ENCODE peak calls at places on chromosome 1, in seven cellular contexts. One of them, this sample, is unnamed.

GRCh38 chr1:37890378-37891014 is 31.1 kb upstream of the MTF1 start:
- DNase-seq in stomach: no peak
- DNase-seq in esophagus squamous epithelium: no peak
- DNase-seq in ovary: no peak
- DNase-seq in K562: peak
- DNase-seq in adrenal gland: no peak
- DNase-seq in tibial nerve: peak
- DNase-seq in this sample: no peak

GRCh38 chr1:74895411-74895810 is 162.5 kb downstream of the TYW3 start:
- DNase-seq in K562: no peak
- DNase-seq in adrenal gland: no peak
- DNase-seq in stomach: no peak
- DNase-seq in ovary: no peak
- DNase-seq in esophagus squamous epithelium: no peak
- DNase-seq in tibial nerve: no peak
- DNase-seq in this sample: no peak

GRCh38 chr1:19154876-19155275 is 55.2 kb downstream of the UBR4 start:
- DNase-seq in tibial nerve: no peak
- DNase-seq in esophagus squamous epithelium: no peak
- DNase-seq in ovary: no peak
- DNase-seq in adrenal gland: no peak
- DNase-seq in K562: no peak
- DNase-seq in stomach: no peak
- DNase-seq in this sample: no peak

GRCh38 chr1:117167402-117167801 is 43.3 kb downstream of the VTCN1 start:
- DNase-seq in tibial nerve: no peak
- DNase-seq in esophagus squamous epithelium: no peak
- DNase-seq in stomach: no peak
- DNase-seq in adrenal gland: no peak
- DNase-seq in ovary: no peak
- DNase-seq in K562: no peak
- DNase-seq in this sample: no peak

GRCh38 chr1:89999208-89999607 is 4.3 kb downstream of the ZNF326 start:
- DNase-seq in esophagus squamous epithelium: no peak
- DNase-seq in stomach: no peak
- DNase-seq in ovary: no peak
- DNase-seq in adrenal gland: no peak
- DNase-seq in K562: peak
- DNase-seq in tibial nerve: no peak
- DNase-seq in this sample: no peak

GRCh38 chr1:111944121-111944785 is 45.2 kb downstream of the KCND3 start:
- DNase-seq in esophagus squamous epithelium: no peak
- DNase-seq in tibial nerve: no peak
- DNase-seq in adrenal gland: no peak
- DNase-seq in K562: no peak
- DNase-seq in ovary: no peak
- DNase-seq in stomach: no peak
- DNase-seq in this sample: no peak

GRCh38 chr1:203673550-203674411 is 47.1 kb downstream of the ATP2B4 start:
- DNase-seq in stomach: peak
- DNase-seq in ovary: peak
- DNase-seq in adrenal gland: peak
- DNase-seq in tibial nerve: peak
- DNase-seq in esophagus squamous epithelium: no peak
- DNase-seq in K562: peak
- DNase-seq in this sample: peak

GRCh38 chr1:40740039-40740991 is 43.3 kb upstream of the KCNQ4 start:
- DNase-seq in tibial nerve: no peak
- DNase-seq in adrenal gland: no peak
- DNase-seq in stomach: no peak
- DNase-seq in ovary: no peak
- DNase-seq in esophagus squamous epithelium: no peak
- DNase-seq in K562: no peak
- DNase-seq in this sample: no peak

GRCh38 chr1:86825294-86825693 is 88.6 kb downstream of the SELENOF start:
- DNase-seq in adrenal gland: no peak
- DNase-seq in tibial nerve: no peak
- DNase-seq in esophagus squamous epithelium: no peak
- DNase-seq in K562: no peak
- DNase-seq in ovary: no peak
- DNase-seq in stomach: no peak
- DNase-seq in this sample: no peak

GRCh38 chr1:205598841-205599666 is 32.8 kb downstream of the ELK4 start:
- DNase-seq in adrenal gland: peak
- DNase-seq in stomach: peak
- DNase-seq in esophagus squamous epithelium: no peak
- DNase-seq in ovary: peak
- DNase-seq in tibial nerve: no peak
- DNase-seq in K562: no peak
- DNase-seq in this sample: no peak

GRCh38 chr1:32220746-32221580 is 1.2 kb downstream of the TMEM234 start:
- DNase-seq in esophagus squamous epithelium: no peak
- DNase-seq in tibial nerve: no peak
- DNase-seq in stomach: no peak
- DNase-seq in K562: no peak
- DNase-seq in adrenal gland: no peak
- DNase-seq in ovary: no peak
- DNase-seq in this sample: no peak

GRCh38 chr1:34754878-34755637 is at the start of gene GJB5:
- DNase-seq in ovary: no peak
- DNase-seq in tibial nerve: no peak
- DNase-seq in adrenal gland: no peak
- DNase-seq in esophagus squamous epithelium: no peak
- DNase-seq in K562: no peak
- DNase-seq in stomach: no peak
- DNase-seq in this sample: no peak

GRCh38 chr1:244319283-244320132 is 132.2 kb downstream of the ADSS2 start:
- DNase-seq in esophagus squamous epithelium: peak
- DNase-seq in stomach: no peak
- DNase-seq in adrenal gland: no peak
- DNase-seq in tibial nerve: no peak
- DNase-seq in K562: no peak
- DNase-seq in ovary: no peak
- DNase-seq in this sample: peak

GRCh38 chr1:151494741-151495281 is 16.4 kb upstream of the CGN start:
- DNase-seq in stomach: no peak
- DNase-seq in esophagus squamous epithelium: no peak
- DNase-seq in K562: peak
- DNase-seq in tibial nerve: no peak
- DNase-seq in adrenal gland: no peak
- DNase-seq in ovary: no peak
- DNase-seq in this sample: no peak

GRCh38 chr1:219374636-219375035 is 201.0 kb downstream of the LYPLAL1 start:
- DNase-seq in adrenal gland: no peak
- DNase-seq in K562: no peak
- DNase-seq in esophagus squamous epithelium: no peak
- DNase-seq in stomach: no peak
- DNase-seq in ovary: no peak
- DNase-seq in tibial nerve: no peak
- DNase-seq in this sample: no peak

GRCh38 chr1:159429074-159429861 is 2.7 kb upstream of the OR10J4 start:
- DNase-seq in K562: no peak
- DNase-seq in stomach: no peak
- DNase-seq in adrenal gland: no peak
- DNase-seq in ovary: no peak
- DNase-seq in tibial nerve: no peak
- DNase-seq in esophagus squamous epithelium: no peak
- DNase-seq in this sample: no peak

GRCh38 chr1:231264642-231265041 is 23.6 kb downstream of the GNPAT start:
- DNase-seq in K562: no peak
- DNase-seq in tibial nerve: no peak
- DNase-seq in adrenal gland: no peak
- DNase-seq in esophagus squamous epithelium: no peak
- DNase-seq in ovary: no peak
- DNase-seq in stomach: no peak
- DNase-seq in this sample: no peak

GRCh38 chr1:168407832-168408530 is 127.3 kb downstream of the TBX19 start:
- DNase-seq in tibial nerve: no peak
- DNase-seq in esophagus squamous epithelium: no peak
- DNase-seq in K562: no peak
- DNase-seq in adrenal gland: no peak
- DNase-seq in stomach: no peak
- DNase-seq in ovary: no peak
- DNase-seq in this sample: no peak

GRCh38 chr1:227437495-227438008 is 119.3 kb upstream of the CDC42BPA start:
- DNase-seq in adrenal gland: no peak
- DNase-seq in stomach: no peak
- DNase-seq in ovary: no peak
- DNase-seq in esophagus squamous epithelium: no peak
- DNase-seq in tibial nerve: no peak
- DNase-seq in K562: peak
- DNase-seq in this sample: no peak

GRCh38 chr1:2585318-2586092 is 1.1 kb upstream of the PRXL2B start:
- DNase-seq in adrenal gland: peak
- DNase-seq in esophagus squamous epithelium: peak
- DNase-seq in stomach: peak
- DNase-seq in K562: peak
- DNase-seq in tibial nerve: peak
- DNase-seq in ovary: peak
- DNase-seq in this sample: peak
- TF ChIP-seq POLR2A in adrenal gland: peak
- TF ChIP-seq POLR2A in esophagus squamous epithelium: peak
- TF ChIP-seq POLR2A in stomach: no peak
- TF ChIP-seq POLR2A in K562: peak
- TF ChIP-seq POLR2A in tibial nerve: peak
- TF ChIP-seq POLR2A in ovary: peak
- TF ChIP-seq POLR2A in this sample: peak

DNA sequence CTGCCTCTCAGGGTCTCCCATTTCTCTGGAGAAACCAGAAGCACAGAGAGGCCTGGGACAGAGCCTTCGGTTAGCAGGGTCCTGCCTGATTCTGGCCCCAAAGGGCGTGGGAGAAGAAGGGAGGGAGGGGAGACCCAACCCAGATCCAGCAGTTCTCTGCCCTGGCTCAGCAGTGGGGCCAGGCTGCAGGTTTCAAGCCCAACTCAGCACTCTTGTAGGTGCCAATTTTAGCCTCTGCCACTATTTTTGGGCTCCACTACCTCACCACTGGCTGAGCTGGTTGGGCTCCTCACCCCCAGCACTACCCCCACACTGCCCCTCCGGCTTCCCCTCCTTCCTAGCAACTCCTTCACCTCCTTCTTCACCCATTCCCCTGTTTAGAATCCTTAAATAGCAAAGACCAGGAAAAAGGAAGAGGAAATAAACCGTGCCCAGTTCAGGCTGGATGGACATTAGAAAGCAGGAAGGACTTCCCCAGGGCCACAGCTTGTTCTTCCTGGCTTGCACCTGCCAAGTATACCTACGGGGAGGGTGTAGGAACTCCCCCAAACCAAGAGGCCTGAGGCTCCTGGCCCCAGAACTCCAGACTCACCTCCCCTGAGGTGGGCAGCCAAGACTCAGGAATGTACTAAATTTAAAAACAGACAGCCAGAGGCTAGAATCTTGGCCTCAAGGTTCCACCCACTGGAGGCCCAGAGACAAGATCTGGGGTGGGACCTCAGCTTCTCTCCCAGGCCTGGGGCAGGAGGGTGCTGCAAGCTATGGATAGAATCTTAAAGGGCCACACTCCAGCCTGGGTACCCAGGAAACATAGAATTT is 1.4 kb upstream of the ARHGEF2 start:
- DNase-seq in esophagus squamous epithelium: no peak
- DNase-seq in K562: peak
- DNase-seq in ovary: no peak
- DNase-seq in adrenal gland: no peak
- DNase-seq in tibial nerve: no peak
- DNase-seq in stomach: no peak
- DNase-seq in this sample: no peak
- TF ChIP-seq POLR2A in esophagus squamous epithelium: no peak
- TF ChIP-seq POLR2A in K562: peak
- TF ChIP-seq POLR2A in ovary: no peak
- TF ChIP-seq POLR2A in adrenal gland: no peak
- TF ChIP-seq POLR2A in tibial nerve: no peak
- TF ChIP-seq POLR2A in stomach: no peak
- TF ChIP-seq POLR2A in this sample: no peak

DNA sequence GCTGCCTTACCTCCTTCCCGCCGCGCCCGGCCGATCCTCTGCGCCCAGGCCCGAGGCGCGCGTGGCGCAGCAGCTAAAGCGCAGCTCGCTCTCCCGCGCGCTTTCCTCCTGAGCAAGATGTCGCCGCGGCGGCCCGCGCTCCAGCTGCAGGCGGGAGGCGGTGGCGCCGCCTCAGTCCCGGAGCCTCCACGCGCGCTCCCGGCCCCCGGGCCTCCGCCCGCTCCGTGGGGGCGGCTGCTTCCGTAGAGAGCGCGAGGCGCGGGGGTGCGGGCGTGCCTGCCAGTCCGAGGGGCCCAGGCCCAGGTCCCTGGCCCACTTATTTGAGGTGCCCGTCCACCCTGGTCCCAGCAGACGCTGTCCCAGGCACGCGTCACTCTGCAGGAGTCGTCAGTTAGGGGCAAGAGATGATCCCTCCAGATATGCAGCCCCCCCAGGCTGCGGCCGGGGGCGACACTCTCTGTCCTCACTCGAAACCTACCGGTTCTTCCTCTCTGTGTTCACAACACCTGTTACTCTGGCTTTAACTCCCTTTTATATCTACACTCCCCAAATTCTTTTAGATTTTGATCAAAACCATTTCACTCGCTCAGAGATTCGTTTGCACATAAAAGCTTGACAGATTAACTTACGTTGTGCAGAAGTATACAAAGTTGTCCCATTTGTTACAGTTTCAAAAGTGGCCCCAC is at the start of gene CCSAP:
- DNase-seq in esophagus squamous epithelium: no peak
- DNase-seq in K562: peak
- DNase-seq in tibial nerve: peak
- DNase-seq in ovary: peak
- DNase-seq in adrenal gland: peak
- DNase-seq in stomach: peak
- DNase-seq in this sample: peak
- TF ChIP-seq POLR2A in esophagus squamous epithelium: peak
- TF ChIP-seq POLR2A in K562: no peak
- TF ChIP-seq POLR2A in tibial nerve: no peak
- TF ChIP-seq POLR2A in ovary: no peak
- TF ChIP-seq POLR2A in adrenal gland: no peak
- TF ChIP-seq POLR2A in stomach: no peak
- TF ChIP-seq POLR2A in this sample: no peak

GRCh38 chr1:212606042-212606733 is 2.4 kb upstream of the ATF3 start:
- DNase-seq in ovary: no peak
- DNase-seq in tibial nerve: no peak
- DNase-seq in adrenal gland: no peak
- DNase-seq in K562: no peak
- DNase-seq in esophagus squamous epithelium: no peak
- DNase-seq in stomach: no peak
- DNase-seq in this sample: no peak

GRCh38 chr1:212605441-212605976 is 3.1 kb upstream of the ATF3 start:
- DNase-seq in adrenal gland: no peak
- DNase-seq in tibial nerve: no peak
- DNase-seq in K562: no peak
- DNase-seq in esophagus squamous epithelium: no peak
- DNase-seq in ovary: no peak
- DNase-seq in stomach: no peak
- DNase-seq in this sample: no peak

GRCh38 chr1:212607206-212607923 is 1.2 kb upstream of the ATF3 start:
- DNase-seq in K562: no peak
- DNase-seq in esophagus squamous epithelium: no peak
- DNase-seq in stomach: peak
- DNase-seq in adrenal gland: peak
- DNase-seq in ovary: peak
- DNase-seq in tibial nerve: peak
- DNase-seq in this sample: peak

GRCh38 chr1:212607924-212608208 is 695 bp upstream of the ATF3 start:
- DNase-seq in K562: no peak
- DNase-seq in adrenal gland: no peak
- DNase-seq in ovary: no peak
- DNase-seq in tibial nerve: no peak
- DNase-seq in stomach: no peak
- DNase-seq in esophagus squamous epithelium: no peak
- DNase-seq in this sample: no peak

GRCh38 chr1:212606734-212607205 is 1.8 kb upstream of the ATF3 start:
- DNase-seq in K562: peak
- DNase-seq in esophagus squamous epithelium: no peak
- DNase-seq in adrenal gland: peak
- DNase-seq in ovary: peak
- DNase-seq in tibial nerve: peak
- DNase-seq in stomach: peak
- DNase-seq in this sample: peak
- TF ChIP-seq POLR2A in K562: no peak
- TF ChIP-seq POLR2A in esophagus squamous epithelium: peak
- TF ChIP-seq POLR2A in adrenal gland: no peak
- TF ChIP-seq POLR2A in ovary: no peak
- TF ChIP-seq POLR2A in tibial nerve: peak
- TF ChIP-seq POLR2A in stomach: no peak
- TF ChIP-seq POLR2A in this sample: peak

This sample was measured in Peyer's patch.